ENCODE peak calls at places on chromosomes 2 and 18, in eight cellular contexts. Z is neural progenitor cell; N is CD8-positive, alpha-beta memory T cell; T is SJSA1; B is K562; I is tibial artery; U is adrenal gland; J is heart right ventricle. V is an unnamed sample. For H3K27me3, the result is how much of the 10 kb centered on the place peaks cover.

GRCh38 chr2:11377915-11378649 is 33.6 kb upstream of the ROCK2 start:
- DNase-seq in Z (no peak), N (no peak), T (no peak), B (no peak), I (peak), U (no peak), J (no peak), V (no peak)

GRCh38 chr2:8819194-8819593 is 18.2 kb downstream of the KIDINS220 start:
- DNase-seq in Z (no peak), N (no peak), T (peak), B (no peak), I (no peak), U (no peak), J (no peak), V (no peak)

GRCh38 chr2:84285056-84285747 is 173.9 kb downstream of the SUCLG1 start:
- DNase-seq in Z (no peak), N (no peak), T (no peak), B (no peak), I (no peak), U (peak), J (no peak), V (no peak)

GRCh38 chr2:98012561-98012979 is 16.8 kb upstream of the TMEM131 start:
- DNase-seq in Z (no peak), N (no peak), T (no peak), B (no peak), I (no peak), U (no peak), J (no peak), V (no peak)

GRCh38 chr18:35064291-35064690 is 23.1 kb downstream of the MAPRE2 start:
- DNase-seq in Z (no peak), N (no peak), T (no peak), B (no peak), I (no peak), U (no peak), J (no peak), V (no peak)

GRCh38 chr2:17754773-17755425 is 961 bp downstream of the GEN1 start:
- DNase-seq in Z (peak), N (no peak), T (peak), B (peak), I (no peak), U (no peak), J (no peak), V (no peak)

GRCh38 chr18:58887613-58887963 is 22.9 kb downstream of the ZNF532 start:
- DNase-seq in Z (no peak), N (no peak), T (peak), B (peak), I (peak), U (peak), J (peak), V (no peak)

GRCh38 chr2:1990724-1991123 is 246.4 kb upstream of the PXDN start:
- DNase-seq in Z (no peak), N (no peak), T (no peak), B (no peak), I (no peak), U (no peak), J (peak), V (no peak)

GRCh38 chr18:11902522-11903292 is 5.4 kb downstream of the MPPE1 start:
- DNase-seq in Z (no peak), N (no peak), T (no peak), B (peak), I (no peak), U (no peak), J (no peak), V (no peak)

GRCh38 chr2:157749684-157750083 is 121.0 kb upstream of the ACVR1C start:
- DNase-seq in Z (no peak), N (no peak), T (no peak), B (no peak), I (no peak), U (no peak), J (no peak), V (no peak)

GRCh38 chr2:146817613-146818012 is 1027.2 kb upstream of the ACVR2A start:
- DNase-seq in Z (peak), N (no peak), T (no peak), B (no peak), I (no peak), U (no peak), J (no peak), V (no peak)

GRCh38 chr2:199718074-199718473 is 132.9 kb downstream of the FTCDNL1 start:
- DNase-seq in Z (no peak), N (no peak), T (no peak), B (no peak), I (no peak), U (no peak), J (no peak), V (no peak)

GRCh38 chr2:9248363-9248762 is 41.8 kb downstream of the ASAP2 start:
- DNase-seq in Z (no peak), N (no peak), T (no peak), B (no peak), I (no peak), U (no peak), J (no peak), V (no peak)

GRCh38 chr2:36411962-36412444 is 56.4 kb downstream of the CRIM1 start:
- DNase-seq in Z (peak), N (no peak), T (peak), B (peak), I (no peak), U (no peak), J (no peak), V (no peak)

GRCh38 chr18:12253517-12254136 is 534 bp upstream of the CIDEA start:
- DNase-seq in Z (peak), N (no peak), T (no peak), B (no peak), I (no peak), U (peak), J (no peak), V (no peak)

GRCh38 chr2:145524836-145525235 is 1004.9 kb upstream of the ZEB2 start:
- DNase-seq in Z (no peak), N (no peak), T (no peak), B (no peak), I (no peak), U (no peak), J (no peak), V (no peak)

GRCh38 chr2:145689277-145689676 is 1169.4 kb upstream of the ZEB2 start:
- DNase-seq in Z (no peak), N (no peak), T (no peak), B (no peak), I (no peak), U (no peak), J (no peak), V (no peak)

GRCh38 chr2:166032361-166032760 is 78.8 kb upstream of the TTC21B start:
- DNase-seq in Z (no peak), N (no peak), T (no peak), B (no peak), I (no peak), U (no peak), J (no peak), V (no peak)

GRCh38 chr2:76692896-76693295 is 829.3 kb downstream of the LRRTM4 start:
- DNase-seq in Z (no peak), N (no peak), T (no peak), B (no peak), I (no peak), U (no peak), J (no peak), V (no peak)

GRCh38 chr2:24909555-24910177 is 10.4 kb downstream of the ADCY3 start:
- DNase-seq in Z (no peak), N (no peak), T (no peak), B (no peak), I (no peak), U (no peak), J (no peak), V (no peak)

GRCh38 chr2:174335605-174336402 is 1.1 kb downstream of the SP9 start:
- DNase-seq in Z (peak), N (peak), T (peak), B (peak), I (no peak), U (no peak), J (no peak), V (no peak)

GRCh38 chr2:160463245-160463644 is 30.4 kb downstream of the RBMS1 start:
- DNase-seq in Z (no peak), N (no peak), T (no peak), B (no peak), I (no peak), U (no peak), J (no peak), V (no peak)

GRCh38 chr2:170222298-170222697 is 44.4 kb downstream of the MYO3B start:
- DNase-seq in Z (peak), N (no peak), T (no peak), B (no peak), I (no peak), U (no peak), J (no peak), V (no peak)

DNA sequence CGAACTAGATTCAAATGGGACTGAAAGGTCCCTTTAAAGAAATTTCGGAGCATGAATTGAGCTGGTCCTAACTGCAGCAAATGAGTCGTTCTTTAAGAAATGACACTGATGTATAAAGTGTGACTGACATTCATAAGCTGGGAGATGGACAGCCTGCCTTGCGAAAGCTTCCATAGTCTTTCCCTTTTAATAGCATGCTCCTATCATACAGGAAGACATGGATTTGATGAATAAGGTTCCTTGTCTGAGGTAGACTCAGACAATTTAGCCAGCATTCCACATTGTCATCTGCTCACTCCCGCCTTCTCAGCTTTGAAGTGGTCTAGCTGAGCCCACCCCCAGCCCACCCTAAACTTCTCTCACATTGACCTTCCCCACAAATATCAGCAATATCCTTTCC is 264.9 kb downstream of the TSN start:
- DNase-seq in Z (no peak), N (no peak), T (no peak), B (no peak), I (no peak), U (no peak), J (no peak), V (no peak)
- H3K27me3 ChIP-seq in Z (under half), N (under half), T (under half), B (under half), I (under half), U (under half), J (under half), V (under half)

GRCh38 chr2:99634234-99634633 is 144.4 kb upstream of the REV1 start:
- DNase-seq in Z (no peak), N (no peak), T (no peak), B (no peak), I (no peak), U (no peak), J (no peak), V (no peak)

GRCh38 chr2:99637157-99637697 is 147.4 kb upstream of the REV1 start:
- DNase-seq in Z (no peak), N (no peak), T (no peak), B (no peak), I (no peak), U (no peak), J (no peak), V (no peak)

GRCh38 chr2:99638791-99639190 is 149.0 kb upstream of the REV1 start:
- DNase-seq in Z (no peak), N (no peak), T (no peak), B (no peak), I (no peak), U (no peak), J (no peak), V (no peak)

GRCh38 chr2:99636432-99637034 is 146.7 kb upstream of the REV1 start:
- DNase-seq in Z (no peak), N (no peak), T (no peak), B (peak), I (peak), U (peak), J (peak), V (no peak)

DNA sequence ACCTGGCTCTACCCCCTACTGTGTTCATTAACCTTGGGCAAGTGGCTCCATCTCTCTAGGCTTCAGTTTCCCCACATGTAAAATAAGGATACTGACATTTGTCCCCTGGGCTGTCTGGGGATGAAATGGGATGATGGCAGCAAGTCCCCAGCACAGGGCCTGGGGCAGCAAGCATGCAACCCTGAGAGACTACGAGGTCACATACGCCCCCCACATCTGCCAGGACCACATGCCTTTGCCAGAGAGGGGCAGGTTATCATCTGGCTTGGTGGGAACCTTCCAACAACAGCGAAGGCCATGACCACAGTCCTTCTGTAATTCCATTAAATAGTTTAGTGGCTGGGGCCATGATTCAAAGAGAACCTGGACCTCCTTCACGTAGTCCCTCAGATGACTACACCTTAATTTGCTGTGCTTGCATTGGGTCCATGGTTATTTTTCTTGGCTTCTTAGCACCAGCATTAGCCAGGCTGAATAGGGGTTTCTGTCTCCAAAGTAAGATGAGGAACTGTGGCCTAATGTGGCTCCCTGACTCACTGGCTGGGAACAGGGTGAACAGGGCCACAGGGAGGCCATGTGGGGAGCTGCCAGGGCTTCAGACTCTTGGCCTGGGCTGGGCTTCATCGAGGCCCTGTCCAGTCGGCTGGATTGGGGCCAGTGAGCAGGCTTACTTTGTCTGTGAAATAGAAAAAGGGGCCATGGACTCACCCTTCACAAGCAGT is 146.1 kb upstream of the REV1 start:
- DNase-seq in Z (no peak), N (no peak), T (no peak), B (no peak), I (peak), U (peak), J (peak), V (no peak)
- H3K27ac ChIP-seq in Z (no peak), N (no peak), T (no peak), B (no peak), I (peak), U (peak), J (peak), V (no peak)

GRCh38 chr18:62347091-62347506 is 22.0 kb downstream of the TNFRSF11A start:
- DNase-seq in Z (peak), N (no peak), T (no peak), B (no peak), I (no peak), U (no peak), J (no peak), V (no peak)
- H3K4me3 ChIP-seq in Z (no peak), N (no peak), T (no peak), B (no peak), I (no peak), U (no peak), J (no peak), V (no peak)

GRCh38 chr2:70603066-70603465 is 49.4 kb upstream of the TGFA start:
- DNase-seq in Z (no peak), N (no peak), T (no peak), B (no peak), I (no peak), U (no peak), J (no peak), V (no peak)

GRCh38 chr2:70613510-70613909 is 59.9 kb upstream of the TGFA start:
- DNase-seq in Z (no peak), N (no peak), T (no peak), B (no peak), I (no peak), U (no peak), J (no peak), V (no peak)

GRCh38 chr2:70607121-70607551 is 53.5 kb upstream of the TGFA start:
- DNase-seq in Z (no peak), N (no peak), T (no peak), B (no peak), I (no peak), U (no peak), J (no peak), V (no peak)

DNA sequence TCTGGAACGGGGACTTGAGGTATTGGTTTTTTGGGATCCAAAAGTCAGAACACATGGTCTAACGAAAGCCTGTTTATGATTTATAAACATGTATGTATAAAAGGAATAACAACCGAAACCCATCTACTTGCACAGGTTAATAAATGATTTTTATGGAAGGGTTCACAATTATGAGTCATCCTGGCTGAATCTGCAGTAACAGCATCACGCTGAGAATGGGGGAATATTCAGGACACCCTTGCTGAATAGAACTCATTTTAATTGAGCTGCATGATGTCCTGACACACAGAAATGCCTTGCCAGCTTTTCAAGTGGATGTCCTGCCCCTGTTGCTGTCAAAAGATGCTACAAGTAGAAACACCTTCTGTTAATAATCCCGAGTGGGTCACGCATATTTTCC is 54.7 kb upstream of the TGFA start:
- DNase-seq in Z (no peak), N (no peak), T (no peak), B (no peak), I (no peak), U (no peak), J (no peak), V (no peak)
- H3K27me3 ChIP-seq in Z (under half), N (under half), T (under half), B (under half), I (under half), U (under half), J (under half), V (under half)

GRCh38 chr2:111698089-111698488 is 185.9 kb downstream of the ANAPC1 start:
- DNase-seq in Z (no peak), N (no peak), T (no peak), B (no peak), I (no peak), U (no peak), J (no peak), V (no peak)

GRCh38 chr2:111695441-111696007 is 188.5 kb downstream of the ANAPC1 start:
- DNase-seq in Z (no peak), N (no peak), T (no peak), B (no peak), I (no peak), U (no peak), J (no peak), V (no peak)

GRCh38 chr2:111698743-111699554 is 185.0 kb downstream of the ANAPC1 start:
- DNase-seq in Z (no peak), N (no peak), T (peak), B (peak), I (peak), U (peak), J (peak), V (peak)

GRCh38 chr2:111694690-111695089 is 189.3 kb downstream of the ANAPC1 start:
- DNase-seq in Z (no peak), N (no peak), T (no peak), B (no peak), I (peak), U (no peak), J (no peak), V (no peak)

DNA sequence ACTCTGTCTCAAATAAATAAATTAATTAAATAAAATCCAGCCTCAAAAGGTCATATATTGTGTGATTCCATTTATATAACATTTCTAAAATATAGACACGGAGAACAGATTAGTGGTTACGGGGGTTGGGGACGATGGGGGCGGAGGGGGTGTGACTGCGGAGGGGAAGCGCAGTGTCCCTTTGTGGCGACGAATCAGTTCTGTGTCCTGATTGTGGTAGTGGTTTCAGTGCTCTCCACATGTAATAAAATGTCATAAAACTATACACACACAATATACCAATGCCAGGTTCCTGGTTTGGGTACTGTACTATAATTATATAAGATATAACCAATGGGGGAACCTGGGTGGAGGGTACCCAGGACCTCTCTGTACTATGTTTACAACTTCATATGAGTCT is 186.4 kb downstream of the ANAPC1 start:
- DNase-seq in Z (no peak), N (no peak), T (no peak), B (no peak), I (no peak), U (no peak), J (no peak), V (no peak)
- H3K27ac ChIP-seq in Z (no peak), N (no peak), T (no peak), B (no peak), I (no peak), U (no peak), J (no peak), V (peak)

DNA sequence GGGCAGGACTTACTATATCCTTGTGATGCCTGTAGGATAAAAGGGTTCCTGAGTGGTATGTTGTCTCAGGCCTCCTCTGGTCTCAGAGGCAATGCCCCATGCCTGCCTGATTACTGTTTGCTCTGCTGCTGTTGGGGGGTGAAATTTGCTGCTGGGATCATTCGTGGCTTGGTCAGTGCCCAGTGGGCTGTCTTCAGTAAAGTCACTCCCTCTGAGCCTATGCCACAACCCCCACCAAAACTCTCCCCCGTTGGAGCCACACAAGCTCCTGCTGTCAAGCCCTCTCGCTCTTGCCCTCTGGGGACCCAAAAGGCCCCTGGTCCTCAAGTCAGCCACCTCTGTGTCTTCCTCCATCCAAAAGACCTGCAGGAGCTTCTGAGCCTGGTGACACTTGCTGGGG is 38.6 kb upstream of the TGIF1 start:
- DNase-seq in Z (no peak), N (no peak), T (no peak), B (no peak), I (no peak), U (no peak), J (no peak), V (no peak)
- H3K4me3 ChIP-seq in Z (no peak), N (peak), T (no peak), B (no peak), I (no peak), U (no peak), J (no peak), V (no peak)

GRCh38 chr2:68645523-68645922 is 2.1 kb downstream of the PROKR1 start:
- DNase-seq in Z (no peak), N (no peak), T (no peak), B (no peak), I (no peak), U (no peak), J (no peak), V (no peak)
- H3K27me3 ChIP-seq in Z (under half), N (under half), T (under half), B (under half), I (half or more), U (under half), J (half or more), V (under half)

GRCh38 chr2:229270551-229271410 is at the start of gene PID1:
- DNase-seq in Z (peak), N (no peak), T (no peak), B (no peak), I (peak), U (peak), J (no peak), V (no peak)
- H3K27ac ChIP-seq in Z (no peak), N (no peak), T (no peak), B (no peak), I (peak), U (peak), J (no peak), V (peak)

DNA sequence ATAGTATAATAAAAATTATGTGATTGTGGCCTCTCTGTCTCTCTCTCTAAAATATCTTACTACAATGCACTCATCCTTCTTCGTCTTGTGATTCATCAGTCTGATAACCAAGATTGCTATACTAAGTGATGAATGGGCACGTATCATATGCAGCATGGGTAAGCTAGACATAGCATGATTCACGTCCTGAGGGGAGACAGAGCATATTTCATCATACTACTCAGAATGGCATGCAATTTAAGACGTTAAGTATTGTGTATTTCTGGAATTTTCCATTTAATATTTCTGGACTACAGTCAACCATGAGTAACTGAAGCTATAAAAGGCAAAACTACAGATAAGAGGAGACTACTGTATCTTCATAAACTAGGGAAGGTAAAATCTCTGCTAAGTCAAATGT is 97.0 kb upstream of the CD226 start:
- DNase-seq in Z (no peak), N (no peak), T (peak), B (no peak), I (no peak), U (no peak), J (no peak), V (no peak)
- H3K4me3 ChIP-seq in Z (no peak), N (no peak), T (no peak), B (no peak), I (no peak), U (no peak), J (no peak), V (no peak)

GRCh38 chr2:208295834-208296233 is 29.8 kb downstream of the PIKFYVE start:
- DNase-seq in Z (no peak), N (no peak), T (no peak), B (peak), I (no peak), U (no peak), J (no peak), V (no peak)
- H3K27me3 ChIP-seq in Z (under half), N (under half), T (under half), B (under half), I (under half), U (under half), J (under half), V (under half)

V was measured in RWPE2.